ENCODE peak calls at places on chromosomes 1 and 21, in six cellular contexts. L is H1, T is GM12878, V is HCT116, W is HepG2, S is K562. H is an unnamed sample. For H3K4me1, the result is how much of the 10 kb centered on the place peaks cover.

GRCh38 chr1:113930499-113931161 is 1.5 kb downstream of the HIPK1 start:
- DNase-seq in L (no peak), T (no peak), V (no peak), W (peak), S (peak), H (no peak)

GRCh38 chr1:30191154-30191702 is 532.2 kb downstream of the MATN1 start:
- DNase-seq in L (peak), T (no peak), V (peak), W (no peak), S (peak), H (peak)

GRCh38 chr1:30310966-30311742 is 412.2 kb downstream of the MATN1 start:
- DNase-seq in L (peak), T (no peak), V (no peak), W (no peak), S (no peak), H (no peak)

GRCh38 chr1:221437924-221438323 is 304.0 kb downstream of the DUSP10 start:
- DNase-seq in L (no peak), T (no peak), V (peak), W (no peak), S (no peak), H (no peak)

GRCh38 chr1:203451849-203452784 is 23.5 kb upstream of the PRELP start:
- DNase-seq in L (no peak), T (no peak), V (no peak), W (no peak), S (no peak), H (no peak)

GRCh38 chr1:203034422-203035110 is 8.3 kb downstream of the PPFIA4 start:
- DNase-seq in L (no peak), T (no peak), V (no peak), W (no peak), S (no peak), H (no peak)

GRCh38 chr1:35845766-35846165 is 37.2 kb upstream of the AGO1 start:
- DNase-seq in L (no peak), T (no peak), V (no peak), W (no peak), S (no peak), H (no peak)

GRCh38 chr1:200038645-200038986 is 11.1 kb downstream of the NR5A2 start:
- DNase-seq in L (no peak), T (no peak), V (no peak), W (no peak), S (no peak), H (peak)

GRCh38 chr1:168811213-168811612 is 82.2 kb upstream of the DPT start:
- DNase-seq in L (no peak), T (no peak), V (no peak), W (peak), S (no peak), H (no peak)

GRCh38 chr1:17696417-17697301 is 58.5 kb upstream of the ACTL8 start:
- DNase-seq in L (peak), T (no peak), V (peak), W (no peak), S (peak), H (peak)

GRCh38 chr1:228403231-228403631 is 3.4 kb downstream of the TRIM11 start:
- DNase-seq in L (no peak), T (no peak), V (no peak), W (no peak), S (no peak), H (no peak)

GRCh38 chr1:21651214-21652042 is 17.7 kb downstream of the RAP1GAP start:
- DNase-seq in L (no peak), T (no peak), V (no peak), W (no peak), S (peak), H (no peak)

GRCh38 chr21:45069711-45070110 is 4.7 kb upstream of the ADARB1 start:
- DNase-seq in L (no peak), T (no peak), V (no peak), W (no peak), S (no peak), H (no peak)

GRCh38 chr1:212915245-212916091 is 34.9 kb upstream of the VASH2 start:
- DNase-seq in L (peak), T (no peak), V (no peak), W (peak), S (peak), H (peak)

GRCh38 chr1:83593073-83593472 is 405.9 kb downstream of the TTLL7 start:
- DNase-seq in L (no peak), T (no peak), V (no peak), W (no peak), S (no peak), H (peak)

GRCh38 chr1:155188268-155188667 is 14.6 kb downstream of the TRIM46 start:
- DNase-seq in L (no peak), T (no peak), V (no peak), W (no peak), S (no peak), H (no peak)

GRCh38 chr1:171610385-171610784 is 11.7 kb upstream of the MYOCOS start:
- DNase-seq in L (no peak), T (no peak), V (no peak), W (no peak), S (no peak), H (no peak)

GRCh38 chr1:171917361-171917760 is 76.1 kb downstream of the DNM3 start:
- DNase-seq in L (no peak), T (no peak), V (no peak), W (no peak), S (no peak), H (no peak)

GRCh38 chr1:12460911-12461621 is 156.9 kb downstream of the DHRS3 start:
- DNase-seq in L (no peak), T (no peak), V (no peak), W (no peak), S (peak), H (no peak)
- H3K4me1 ChIP-seq in L (under half), T (under half), V (under half), W (under half), S (half or more), H (under half)

DNA sequence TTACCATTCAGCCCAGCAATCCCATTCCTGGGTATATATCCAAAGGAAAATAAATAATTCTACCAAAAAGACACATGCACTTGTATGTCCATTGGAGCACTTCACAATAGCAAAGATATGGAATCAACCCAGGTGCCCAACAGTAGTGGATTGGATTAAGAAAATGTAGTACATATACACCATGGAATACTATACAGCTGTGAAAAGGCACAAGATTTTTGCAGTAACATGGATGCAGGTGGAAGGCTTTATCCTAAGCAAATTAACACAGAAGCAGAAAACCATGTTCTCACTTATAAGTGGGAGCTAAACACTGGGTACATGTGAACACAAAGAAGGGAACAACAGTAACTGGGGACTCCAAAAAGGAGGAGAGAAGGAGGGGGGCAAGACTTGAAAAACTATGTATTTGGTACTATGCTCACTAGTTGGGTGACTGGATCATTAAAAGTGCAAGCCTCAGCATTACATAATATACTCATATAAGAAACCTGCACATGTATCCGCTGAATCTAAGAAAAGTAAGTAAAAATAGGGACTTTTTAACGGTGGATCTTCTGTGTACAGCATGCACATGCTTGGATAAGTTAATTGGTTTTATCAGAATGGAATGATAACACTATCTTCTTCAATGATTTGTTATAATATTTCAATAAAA is 3.9 kb upstream of the SHCBP1L start:
- DNase-seq in L (no peak), T (no peak), V (no peak), W (no peak), S (no peak), H (no peak)
- H3K9ac ChIP-seq in L (no peak), T (no peak), V (no peak), W (no peak), S (no peak), H (no peak)

GRCh38 chr1:219993554-219994433 is 52.5 kb downstream of the EPRS1 start:
- DNase-seq in L (no peak), T (no peak), V (no peak), W (peak), S (no peak), H (no peak)

GRCh38 chr1:219988387-219988786 is 57.9 kb downstream of the EPRS1 start:
- DNase-seq in L (no peak), T (peak), V (no peak), W (no peak), S (no peak), H (no peak)

GRCh38 chr1:219990782-219991510 is 55.4 kb downstream of the EPRS1 start:
- DNase-seq in L (no peak), T (no peak), V (peak), W (peak), S (peak), H (peak)

GRCh38 chr1:219988818-219989217 is 57.5 kb downstream of the EPRS1 start:
- DNase-seq in L (no peak), T (no peak), V (no peak), W (no peak), S (no peak), H (no peak)

DNA sequence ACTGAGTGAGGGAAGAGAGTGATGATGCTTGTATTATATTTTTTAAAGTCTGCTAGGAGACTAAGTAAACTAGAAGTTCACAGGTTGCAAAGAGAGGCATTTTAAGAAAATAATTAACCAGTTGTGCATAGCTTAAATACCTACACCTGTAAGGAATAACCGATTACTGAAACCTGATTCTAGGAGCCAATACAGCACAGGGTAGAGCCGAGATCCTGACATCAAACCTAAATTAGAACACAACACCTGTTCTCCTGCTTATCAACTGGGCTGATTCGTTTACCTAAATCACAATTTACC is 54.8 kb downstream of the EPRS1 start:
- DNase-seq in L (no peak), T (no peak), V (no peak), W (no peak), S (no peak), H (no peak)
- TF ChIP-seq ZNF274 in L (no peak), T (no peak), V (no peak), W (no peak), S (no peak), H (no peak)

DNA sequence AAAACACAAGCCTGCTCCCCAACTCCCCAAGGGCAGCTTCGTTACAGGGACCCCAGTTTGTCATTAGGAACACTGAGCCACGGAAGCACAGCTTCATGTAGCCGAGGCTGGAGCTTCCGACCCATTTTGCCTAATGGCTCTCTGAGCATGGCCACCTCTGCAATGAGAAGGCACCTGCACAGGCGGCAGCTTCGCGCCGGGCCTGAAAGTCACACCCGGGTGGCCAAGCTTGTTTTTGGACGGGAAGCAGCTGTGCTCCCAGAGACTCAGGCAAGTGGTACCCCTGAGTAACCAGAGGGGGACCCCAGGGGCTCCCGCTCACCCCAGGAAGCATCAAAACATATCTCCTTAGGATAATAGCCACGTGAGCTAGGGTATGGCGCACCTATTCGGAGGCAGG is 80.9 kb downstream of the SLC66A1 start:
- DNase-seq in L (no peak), T (no peak), V (no peak), W (no peak), S (no peak), H (no peak)
- H3K4me1 ChIP-seq in L (under half), T (under half), V (under half), W (under half), S (under half), H (under half)

GRCh38 chr1:182622795-182623528 is 18.8 kb upstream of the RGS16 start:
- DNase-seq in L (no peak), T (no peak), V (no peak), W (no peak), S (no peak), H (no peak)
- H3K9ac ChIP-seq in L (no peak), T (no peak), V (no peak), W (no peak), S (no peak), H (no peak)

GRCh38 chr1:226604846-226605572 is 56.4 kb downstream of the STUM start:
- DNase-seq in L (no peak), T (no peak), V (no peak), W (no peak), S (no peak), H (no peak)

GRCh38 chr1:226602186-226603029 is 53.8 kb downstream of the STUM start:
- DNase-seq in L (no peak), T (no peak), V (no peak), W (no peak), S (no peak), H (no peak)

GRCh38 chr1:226601456-226601855 is 52.9 kb downstream of the STUM start:
- DNase-seq in L (no peak), T (no peak), V (no peak), W (no peak), S (no peak), H (no peak)

GRCh38 chr1:226603976-226604845 is 55.6 kb downstream of the STUM start:
- DNase-seq in L (peak), T (no peak), V (no peak), W (no peak), S (peak), H (peak)

GRCh38 chr1:226603030-226603960 is 54.7 kb downstream of the STUM start:
- DNase-seq in L (no peak), T (no peak), V (no peak), W (no peak), S (no peak), H (no peak)
- TF ChIP-seq ZNF274 in L (no peak), T (no peak), V (no peak), W (no peak), S (no peak), H (no peak)

DNA sequence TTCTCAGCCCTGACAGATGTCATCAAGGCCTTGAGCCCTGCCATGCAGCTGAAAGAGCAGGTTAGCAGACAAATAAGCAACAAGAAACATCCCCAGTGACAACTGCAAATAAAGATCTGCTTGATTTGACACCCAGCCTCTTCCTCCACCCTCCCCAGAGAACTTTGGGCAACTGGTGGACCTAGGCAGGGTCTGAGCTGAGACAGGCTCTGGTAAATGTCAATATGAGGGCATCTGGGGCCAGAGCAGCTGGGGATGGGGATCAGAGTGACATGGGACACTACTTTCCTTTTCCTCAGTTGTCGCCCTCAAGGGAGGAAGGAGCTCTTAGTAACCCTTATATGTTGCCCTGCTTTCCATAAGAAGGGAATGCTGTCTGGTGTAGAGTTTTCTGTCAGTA is 544.1 kb downstream of the NEGR1 start:
- DNase-seq in L (no peak), T (no peak), V (no peak), W (no peak), S (no peak), H (no peak)
- H3K4me1 ChIP-seq in L (under half), T (under half), V (under half), W (under half), S (under half), H (under half)

DNA sequence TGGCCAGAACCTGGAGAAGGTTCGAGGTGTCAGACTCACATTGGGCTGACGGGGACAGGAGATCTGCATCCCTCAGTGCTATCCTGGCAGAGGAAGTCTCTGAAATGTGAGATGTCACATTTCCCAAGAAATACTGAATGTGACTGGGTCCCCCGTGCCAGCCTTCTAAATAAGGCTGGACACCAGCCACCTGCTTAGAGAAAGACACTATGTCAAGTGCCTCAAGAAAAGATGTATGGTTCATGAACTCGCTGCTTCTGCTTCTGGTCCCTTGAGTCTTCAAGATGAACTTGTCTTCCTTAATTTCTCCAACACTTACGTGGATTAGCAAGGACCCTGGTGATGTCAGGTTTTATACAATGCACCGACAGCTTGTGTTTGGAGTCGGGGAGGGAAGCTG is 42.1 kb upstream of the FHAD1 start:
- DNase-seq in L (no peak), T (no peak), V (no peak), W (no peak), S (no peak), H (no peak)
- H3K9ac ChIP-seq in L (no peak), T (no peak), V (no peak), W (no peak), S (no peak), H (no peak)